ENCODE peak calls at places on chromosomes 12 and 14, in nine cellular contexts. H is stimulated activated CD8-positive, alpha-beta memory T cell treated with anti-CD3 and anti-CD28 coated beads, Interleukin-7, amount 100 ng/mL, for 4 hours; W is mammary epithelial cell; Y is SK-N-DZ; I is psoas muscle; M is brain microvascular endothelial cell; Z is amniotic stem cell; B is T follicular helper cell; E is hepatocyte. C is an unnamed sample.

GRCh38 chr14:60561845-60562746 is 53.1 kb downstream of the SIX6 start:
- DNase-seq in H (no peak), W (peak; percentile 47), Y (peak; percentile 54), I (peak; percentile 31), M (peak; percentile 66), Z (peak; percentile 51), B (no peak), E (peak; percentile 80), C (no peak)

GRCh38 chr14:22814945-22815713 is at the start of gene SLC7A7:
- DNase-seq in H (no peak), W (no peak), Y (no peak), I (no peak), M (no peak), Z (no peak), B (no peak), E (peak; percentile 78), C (no peak)

GRCh38 chr12:116024769-116025168 is 252.7 kb downstream of the MED13L start:
- DNase-seq in H (no peak), W (no peak), Y (no peak), I (no peak), M (no peak), Z (no peak), B (no peak), E (no peak), C (no peak)

GRCh38 chr12:49806321-49806813 is 21.8 kb downstream of the NCKAP5L start:
- DNase-seq in H (no peak), W (no peak), Y (no peak), I (no peak), M (no peak), Z (no peak), B (no peak), E (no peak), C (no peak)

GRCh38 chr12:13101854-13102375 is 1.6 kb downstream of the GSG1 start:
- DNase-seq in H (no peak), W (peak; percentile 50), Y (no peak), I (no peak), M (peak; percentile 60), Z (no peak), B (no peak), E (peak; percentile 77), C (no peak)

GRCh38 chr12:52740591-52740990 is 36.6 kb downstream of the KRT76 start:
- DNase-seq in H (no peak), W (no peak), Y (no peak), I (no peak), M (no peak), Z (no peak), B (no peak), E (no peak), C (no peak)

GRCh38 chr14:104873380-104874055 is 8.4 kb downstream of the CEP170B start:
- DNase-seq in H (no peak), W (no peak), Y (no peak), I (no peak), M (no peak), Z (no peak), B (no peak), E (no peak), C (no peak)

GRCh38 chr12:95515197-95515596 is 36.1 kb downstream of the USP44 start:
- DNase-seq in H (no peak), W (no peak), Y (no peak), I (no peak), M (no peak), Z (no peak), B (no peak), E (no peak), C (no peak)

GRCh38 chr12:121453629-121454028 is 53.7 kb downstream of the RNF34 start:
- DNase-seq in H (no peak), W (no peak), Y (no peak), I (no peak), M (no peak), Z (no peak), B (no peak), E (no peak), C (no peak)

GRCh38 chr12:131872154-131873046 is 22.0 kb upstream of the ULK1 start:
- DNase-seq in H (no peak), W (peak; percentile 94), Y (no peak), I (no peak), M (peak; percentile 89), Z (peak; percentile 17), B (no peak), E (peak; percentile 62), C (no peak)

GRCh38 chr12:128823916-128824839 is at the start of gene SLC15A4:
- DNase-seq in H (peak; percentile 93), W (peak; percentile 91), Y (peak; percentile 96), I (peak; percentile 98), M (peak; percentile 91), Z (peak; percentile 84), B (peak; percentile 75), E (peak; percentile 98), C (peak; percentile 51)

GRCh38 chr12:20099395-20099976 is 268.9 kb upstream of the PDE3A start:
- DNase-seq in H (no peak), W (no peak), Y (no peak), I (no peak), M (no peak), Z (no peak), B (no peak), E (no peak), C (no peak)

GRCh38 chr12:48183876-48184548 is 568 bp downstream of the CCDC184 start:
- DNase-seq in H (no peak), W (no peak), Y (peak; percentile 20), I (peak; percentile 26), M (no peak), Z (no peak), B (no peak), E (no peak), C (no peak)

GRCh38 chr14:64958743-64959142 is 13.4 kb downstream of the RAB15 start:
- DNase-seq in H (no peak), W (no peak), Y (no peak), I (no peak), M (no peak), Z (no peak), B (no peak), E (no peak), C (no peak)

GRCh38 chr14:29233188-29233587 is 466.6 kb downstream of the FOXG1 start:
- DNase-seq in H (no peak), W (no peak), Y (no peak), I (no peak), M (no peak), Z (no peak), B (no peak), E (no peak), C (no peak)

GRCh38 chr14:39370415-39370814 is 61.8 kb downstream of the FBXO33 start:
- DNase-seq in H (no peak), W (no peak), Y (no peak), I (no peak), M (no peak), Z (no peak), B (no peak), E (no peak), C (no peak)

GRCh38 chr12:6863586-6864321 is 3.6 kb upstream of the TPI1 start:
- DNase-seq in H (no peak), W (no peak), Y (no peak), I (no peak), M (no peak), Z (no peak), B (no peak), E (no peak), C (no peak)

GRCh38 chr12:127411981-127412380 is 855.0 kb upstream of the TMEM132C start:
- DNase-seq in H (no peak), W (no peak), Y (no peak), I (no peak), M (no peak), Z (no peak), B (no peak), E (no peak), C (no peak)

GRCh38 chr14:77761205-77761931 is 412 bp upstream of the SNW1 start:
- DNase-seq in H (no peak), W (no peak), Y (peak; percentile 57), I (peak; percentile 40), M (peak; percentile 94), Z (peak; percentile 2), B (no peak), E (peak; percentile 11), C (peak; percentile 79)

GRCh38 chr14:74799765-74800164 is 36.6 kb downstream of the YLPM1 start:
- DNase-seq in H (no peak), W (no peak), Y (no peak), I (no peak), M (no peak), Z (no peak), B (no peak), E (no peak), C (no peak)

GRCh38 chr12:75260316-75260715 is 50.7 kb upstream of the KCNC2 start:
- DNase-seq in H (no peak), W (peak; percentile 34), Y (no peak), I (no peak), M (no peak), Z (no peak), B (no peak), E (no peak), C (peak; percentile 40)

GRCh38 chr12:62106547-62107175 is 153.5 kb upstream of the USP15 start:
- DNase-seq in H (no peak), W (no peak), Y (no peak), I (no peak), M (no peak), Z (no peak), B (no peak), E (no peak), C (no peak)

GRCh38 chr14:70889555-70889954 is 17.7 kb upstream of the PCNX1 start:
- DNase-seq in H (no peak), W (no peak), Y (no peak), I (no peak), M (no peak), Z (no peak), B (no peak), E (no peak), C (no peak)

GRCh38 chr14:31596691-31597090 is 35.5 kb downstream of the NUBPL start:
- DNase-seq in H (no peak), W (no peak), Y (no peak), I (no peak), M (no peak), Z (no peak), B (no peak), E (no peak), C (no peak)

GRCh38 chr14:80798878-80799277 is 142.7 kb downstream of the CEP128 start:
- DNase-seq in H (no peak), W (no peak), Y (no peak), I (no peak), M (no peak), Z (no peak), B (no peak), E (no peak), C (no peak)